ENCODE peak calls at places on chromosomes 11 and 22, in seven cellular contexts. K is HCT116, U is K562, R is H1, O is HepG2, D is SK-N-SH, E is GM12878. L is an unnamed sample.

GRCh38 chr22:37330200-37331033 is 48.1 kb downstream of the CYTH4 start:
- DNase-seq in U (peak), K (peak), D (peak), E (no peak), R (peak), O (peak), L (no peak)

GRCh38 chr11:72921028-72921716 is 107.0 kb downstream of the ATG16L2 start:
- DNase-seq in U (no peak), E (no peak), K (no peak), D (no peak), O (no peak), R (no peak), L (no peak)

GRCh38 chr11:93330446-93330984 is at the start of gene DEUP1:
- DNase-seq in R (peak), E (no peak), D (peak), K (no peak), O (no peak), U (peak), L (no peak)

GRCh38 chr11:12280199-12280837 is 97.1 kb upstream of the PARVA start:
- DNase-seq in R (peak), D (no peak), O (no peak), U (no peak), K (no peak), E (no peak), L (no peak)

GRCh38 chr22:30602049-30602448 is 4.9 kb upstream of the TCN2 start:
- DNase-seq in D (no peak), U (no peak), O (peak), E (no peak), K (peak), R (no peak), L (peak)

GRCh38 chr22:40054486-40054885 is 59.7 kb downstream of the FAM83F start:
- DNase-seq in O (no peak), K (no peak), U (no peak), D (no peak), R (no peak), E (no peak), L (no peak)

GRCh38 chr11:124970925-124971324 is 16.9 kb downstream of the CCDC15 start:
- DNase-seq in E (no peak), U (no peak), R (no peak), O (peak), K (peak), D (peak), L (peak)

GRCh38 chr22:21457023-21457787 is 10.0 kb upstream of the TMEM191C start:
- DNase-seq in O (peak), U (no peak), R (no peak), E (no peak), K (no peak), D (no peak), L (peak)

GRCh38 chr11:102491969-102492368 is 38.6 kb downstream of the MMP7 start:
- DNase-seq in U (no peak), D (no peak), O (no peak), K (no peak), E (no peak), R (no peak), L (no peak)

GRCh38 chr11:299951-300735 is 817 bp upstream of the IFITM5 start:
- DNase-seq in D (peak), O (peak), R (no peak), E (no peak), K (no peak), U (peak), L (no peak)

GRCh38 chr11:60762851-60763691 is 6.4 kb downstream of the MS4A15 start:
- DNase-seq in K (peak), E (peak), R (no peak), D (no peak), U (peak), O (peak), L (peak)

GRCh38 chr22:25395468-25395867 is 169.0 kb upstream of the GRK3 start:
- DNase-seq in O (no peak), E (no peak), K (no peak), D (no peak), U (no peak), R (no peak), L (no peak)

GRCh38 chr11:74341926-74342325 is 30.5 kb upstream of the P4HA3 start:
- DNase-seq in U (no peak), E (no peak), K (no peak), R (no peak), D (no peak), O (no peak), L (no peak)

GRCh38 chr22:29867260-29867659 is 15.7 kb upstream of the MTMR3 start:
- DNase-seq in R (no peak), O (no peak), E (no peak), D (no peak), K (no peak), U (no peak), L (no peak)

GRCh38 chr11:22659783-22660182 is 6.6 kb upstream of the GAS2 start:
- DNase-seq in U (no peak), D (no peak), K (no peak), R (no peak), E (no peak), O (no peak), L (no peak)

GRCh38 chr11:22657101-22657694 is 9.2 kb upstream of the GAS2 start:
- DNase-seq in K (no peak), R (no peak), E (no peak), D (no peak), O (no peak), U (no peak), L (no peak)

GRCh38 chr11:22656128-22656527 is 10.3 kb upstream of the GAS2 start:
- DNase-seq in U (no peak), D (no peak), K (no peak), E (no peak), O (no peak), R (no peak), L (no peak)
- TF ChIP-seq JUND in U (no peak), D (no peak), K (no peak), E (no peak), O (no peak), R (no peak), L (no peak)

GRCh38 chr11:26842883-26843282 is 121.0 kb upstream of the SLC5A12 start:
- DNase-seq in D (no peak), U (no peak), O (no peak), K (no peak), R (no peak), E (no peak), L (no peak)

GRCh38 chr11:26841818-26842457 is 120.1 kb upstream of the SLC5A12 start:
- DNase-seq in O (no peak), D (no peak), E (no peak), U (no peak), R (no peak), K (no peak), L (no peak)

GRCh38 chr11:26839911-26840705 is 118.2 kb upstream of the SLC5A12 start:
- DNase-seq in R (no peak), E (no peak), D (no peak), K (no peak), U (no peak), O (no peak), L (no peak)

GRCh38 chr11:26843539-26843938 is 121.7 kb upstream of the SLC5A12 start:
- DNase-seq in U (no peak), R (no peak), O (no peak), E (no peak), K (no peak), D (no peak), L (no peak)

DNA sequence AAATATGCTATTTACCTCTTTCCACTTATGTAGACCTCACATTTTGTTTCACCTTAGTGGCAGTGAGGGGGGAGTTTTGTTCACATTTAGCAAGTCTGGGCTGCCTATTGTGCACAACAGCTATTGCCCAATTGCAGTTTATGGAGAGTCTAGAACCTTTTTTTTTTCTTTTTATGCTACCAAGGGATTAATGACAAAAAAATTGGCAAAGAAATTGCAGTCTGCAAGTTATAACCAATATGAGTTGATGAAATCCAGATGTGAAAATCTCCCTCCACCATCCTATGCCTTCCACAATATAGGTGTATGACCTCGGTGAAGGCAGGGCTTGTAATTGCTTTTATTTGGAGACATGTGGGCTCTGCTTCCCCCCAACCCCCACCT is 120.6 kb upstream of the SLC5A12 start:
- DNase-seq in U (no peak), D (no peak), O (no peak), K (no peak), E (no peak), R (no peak), L (no peak)
- TF ChIP-seq JUND in U (no peak), D (no peak), O (no peak), K (no peak), E (no peak), R (no peak), L (no peak)

GRCh38 chr11:36460220-36460619 is 49.9 kb downstream of the TRAF6 start:
- DNase-seq in K (no peak), R (peak), O (no peak), U (no peak), D (no peak), E (no peak), L (no peak)
- TF ChIP-seq JUND in K (no peak), R (no peak), O (no peak), U (no peak), D (no peak), E (no peak), L (no peak)

GRCh38 chr11:15145635-15146034 is 30.9 kb downstream of the INSC start:
- DNase-seq in U (no peak), K (no peak), E (no peak), R (no peak), D (no peak), O (no peak), L (no peak)
- TF ChIP-seq JUND in U (no peak), K (no peak), E (no peak), R (no peak), D (no peak), O (no peak), L (no peak)

DNA sequence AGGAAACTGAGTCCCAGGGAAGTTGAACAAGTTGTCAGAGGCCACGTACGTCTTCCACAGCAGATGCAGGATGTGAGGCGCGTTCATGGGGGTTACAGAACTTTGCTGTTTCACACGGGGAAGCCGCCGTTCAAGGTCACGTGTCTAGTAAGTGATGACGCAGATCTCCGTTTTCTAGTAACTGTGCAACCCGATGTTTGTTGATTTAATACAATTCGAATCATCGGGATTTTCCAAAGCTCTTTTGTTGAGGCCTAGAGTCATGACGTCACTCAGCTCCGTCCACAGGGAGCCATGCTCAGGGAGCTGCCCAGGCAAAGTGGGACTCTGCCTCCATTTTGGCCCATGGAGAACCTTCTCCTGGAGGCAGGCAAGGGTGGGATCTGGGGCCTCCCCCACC is 1121.8 kb downstream of the TBC1D22A start:
- DNase-seq in E (no peak), D (no peak), R (no peak), K (no peak), U (no peak), O (no peak), L (no peak)
- TF ChIP-seq JUND in E (no peak), D (no peak), R (no peak), K (no peak), U (no peak), O (no peak), L (no peak)

GRCh38 chr11:45082744-45083543 is 63.5 kb upstream of the PRDM11 start:
- DNase-seq in R (peak), U (no peak), K (no peak), E (no peak), O (no peak), D (no peak), L (no peak)
- TF ChIP-seq JUND in R (no peak), U (no peak), K (no peak), E (no peak), O (no peak), D (no peak), L (no peak)

GRCh38 chr22:44398791-44399190 is 86.0 kb upstream of the SHISAL1 start:
- DNase-seq in K (no peak), O (no peak), R (peak), D (peak), E (no peak), U (no peak), L (no peak)

GRCh38 chr22:44399906-44400762 is 87.4 kb upstream of the SHISAL1 start:
- DNase-seq in D (peak), R (peak), O (no peak), U (no peak), K (no peak), E (no peak), L (peak)

GRCh38 chr22:44396727-44397722 is 84.3 kb upstream of the SHISAL1 start:
- DNase-seq in E (no peak), D (peak), K (no peak), R (peak), U (no peak), O (no peak), L (no peak)

GRCh38 chr22:44400763-44401060 is 88.0 kb upstream of the SHISAL1 start:
- DNase-seq in E (no peak), R (no peak), U (no peak), O (no peak), K (no peak), D (peak), L (no peak)

GRCh38 chr22:44399196-44399837 is 86.6 kb upstream of the SHISAL1 start:
- DNase-seq in K (no peak), R (no peak), O (no peak), E (no peak), D (no peak), U (no peak), L (no peak)
- TF ChIP-seq JUND in K (no peak), R (no peak), O (no peak), E (no peak), D (no peak), U (no peak), L (no peak)

L was measured in T47D.